ENCODE peak calls at places on chromosome 6, in four cellular contexts. K, L, P and S are unnamed samples.

GRCh38 chr6:24273471-24273870 is 84.4 kb downstream of the DCDC2 start:
- DNase-seq in L (no peak), K (peak), P (peak), S (no peak)

GRCh38 chr6:34791164-34791841 is 580 bp upstream of the BLTP3A start:
- DNase-seq in K (peak), P (peak), L (peak), S (peak)

GRCh38 chr6:36874016-36874442 is 574 bp downstream of the PPIL1 start:
- DNase-seq in P (no peak), K (peak), L (no peak), S (no peak)

GRCh38 chr6:143507358-143508145 is 4.0 kb downstream of the FUCA2 start:
- DNase-seq in L (no peak), K (no peak), P (no peak), S (no peak)

GRCh38 chr6:166687538-166688259 is 60.6 kb upstream of the RPS6KA2 start:
- DNase-seq in P (no peak), K (no peak), L (no peak), S (no peak)

GRCh38 chr6:8195714-8196104 is 93.4 kb upstream of the EEF1E1 start:
- DNase-seq in L (no peak), P (no peak), K (no peak), S (no peak)

GRCh38 chr6:138844203-138844602 is 48.3 kb downstream of the ECT2L start:
- DNase-seq in K (no peak), L (no peak), P (no peak), S (no peak)

GRCh38 chr6:15061176-15061575 is 184.7 kb upstream of the JARID2 start:
- DNase-seq in L (no peak), K (no peak), P (no peak), S (no peak)

GRCh38 chr6:139119553-139119952 is 15.3 kb upstream of the HECA start:
- DNase-seq in L (no peak), P (no peak), K (no peak), S (no peak)

GRCh38 chr6:90610671-90611542 is 24.0 kb upstream of the MAP3K7 start:
- DNase-seq in K (no peak), L (no peak), P (peak), S (no peak)

GRCh38 chr6:53579338-53579737 is 34.4 kb upstream of the GCLC start:
- DNase-seq in K (no peak), L (no peak), P (no peak), S (no peak)

GRCh38 chr6:26233608-26234420 is 131.2 kb upstream of the BTN3A2 start:
- DNase-seq in L (no peak), K (peak), P (peak), S (no peak)

GRCh38 chr6:12494161-12494560 is 204.0 kb downstream of the EDN1 start:
- DNase-seq in L (no peak), P (no peak), K (no peak), S (no peak)

GRCh38 chr6:12490904-12491571 is 200.9 kb downstream of the EDN1 start:
- DNase-seq in L (no peak), K (peak), P (no peak), S (no peak)

GRCh38 chr6:12490376-12490903 is 200.3 kb downstream of the EDN1 start:
- DNase-seq in K (no peak), L (no peak), P (no peak), S (no peak)

GRCh38 chr6:12493446-12493845 is 203.3 kb downstream of the EDN1 start:
- DNase-seq in P (no peak), L (no peak), K (no peak), S (no peak)
- H3K27ac ChIP-seq in P (no peak), L (no peak), K (no peak), S (no peak)

GRCh38 chr6:10584607-10585006 is 63.5 kb downstream of the GCNT2 start:
- DNase-seq in L (no peak), P (no peak), K (no peak), S (no peak)

GRCh38 chr6:10583509-10583908 is 62.4 kb downstream of the GCNT2 start:
- DNase-seq in P (no peak), L (no peak), K (no peak), S (no peak)

GRCh38 chr6:10586302-10586701 is 65.2 kb downstream of the GCNT2 start:
- DNase-seq in L (no peak), K (no peak), P (no peak), S (no peak)

GRCh38 chr6:10582774-10583508 is 61.8 kb downstream of the GCNT2 start:
- DNase-seq in K (no peak), P (peak), L (no peak), S (no peak)

DNA sequence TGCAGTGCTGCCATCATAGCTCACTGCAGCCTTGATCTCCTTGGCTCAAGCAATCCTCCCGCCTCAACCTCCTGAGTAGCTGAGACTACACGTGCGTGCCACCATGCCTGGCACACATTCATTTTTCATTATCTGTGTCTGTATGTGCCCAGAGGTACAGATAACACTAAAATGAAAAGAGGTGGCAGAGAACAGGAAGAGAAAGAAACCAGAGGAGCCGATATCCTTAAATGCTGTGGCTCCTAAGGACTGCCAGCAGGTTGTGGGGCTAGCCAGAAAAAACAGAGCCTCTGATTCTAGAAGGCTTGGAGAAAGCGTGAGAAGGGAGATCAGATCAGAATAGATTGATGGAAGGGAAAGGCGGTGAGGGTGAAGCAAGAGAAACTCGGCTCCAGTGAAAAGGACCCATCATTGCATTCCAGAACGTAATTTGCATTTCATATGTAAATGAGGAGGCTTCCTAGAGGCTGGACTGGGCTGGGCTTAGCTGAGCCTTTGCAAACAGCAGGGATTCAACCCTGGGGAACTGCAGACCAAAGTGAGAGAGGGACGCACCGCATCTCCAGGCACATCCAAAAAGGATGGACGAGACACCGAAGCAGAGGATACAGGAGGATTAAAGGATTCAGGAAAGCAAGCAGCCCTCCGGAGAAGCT is 64.2 kb downstream of the GCNT2 start:
- DNase-seq in K (no peak), P (no peak), L (no peak), S (peak)
- H3K4me3 ChIP-seq in K (no peak), P (no peak), L (no peak), S (no peak)

GRCh38 chr6:96436398-96436797 is 85.2 kb upstream of the UFL1 start:
- DNase-seq in L (no peak), K (peak), P (no peak), S (no peak)

DNA sequence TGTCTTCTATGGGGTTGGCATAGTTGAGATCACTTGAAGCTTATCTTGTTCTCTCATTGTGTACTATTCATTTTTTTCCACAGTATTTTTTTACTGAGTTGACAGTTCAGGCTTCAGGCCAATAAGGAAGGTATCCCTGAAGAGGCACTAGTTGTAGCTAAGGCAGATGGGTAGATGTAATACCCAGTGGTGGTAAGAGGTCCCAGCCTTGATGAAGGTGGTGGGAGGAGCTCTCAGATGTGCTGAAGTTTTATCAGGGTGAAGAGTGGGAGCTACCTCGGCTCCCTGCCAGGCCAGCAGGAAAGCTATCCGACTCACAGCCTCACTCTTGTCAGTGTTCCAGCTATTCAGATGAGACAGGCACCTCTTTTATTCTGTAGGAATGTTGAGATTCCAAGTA is 87.7 kb upstream of the UFL1 start:
- DNase-seq in P (no peak), L (no peak), K (no peak), S (no peak)
- TF ChIP-seq CTCF in P (no peak), L (no peak), K (no peak), S (no peak)

DNA sequence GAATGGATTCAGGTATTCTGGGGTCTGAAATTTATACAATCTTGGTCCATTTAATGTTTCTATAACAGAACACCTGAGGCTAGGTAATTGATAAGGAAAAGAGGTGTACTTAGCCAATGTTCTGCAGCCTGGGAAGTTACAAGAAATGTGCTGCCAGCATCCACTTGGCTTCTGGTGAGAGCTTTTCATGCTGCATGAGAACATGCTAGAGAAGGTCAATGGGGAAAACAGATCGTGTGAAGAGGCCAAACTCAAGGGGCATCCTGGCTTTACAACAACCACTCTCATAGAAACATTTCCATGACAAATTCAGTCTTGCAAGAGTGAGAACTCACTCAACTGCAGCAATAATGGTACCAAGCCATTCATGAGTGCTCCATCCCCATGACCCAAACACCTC is 16.8 kb downstream of the IL22RA2 start:
- DNase-seq in P (peak), K (no peak), L (no peak), S (no peak)
- H3K27ac ChIP-seq in P (no peak), K (no peak), L (no peak), S (no peak)

GRCh38 chr6:111086685-111087084 is 618 bp upstream of the SLC16A10 start:
- DNase-seq in L (no peak), K (no peak), P (no peak), S (no peak)
- H3K4me3 ChIP-seq in L (no peak), K (peak), P (no peak), S (peak)

GRCh38 chr6:52407467-52407866 is 12.7 kb upstream of the EFHC1 start:
- DNase-seq in P (peak), L (no peak), K (peak), S (no peak)
- TF ChIP-seq CTCF in P (peak), L (no peak), K (peak), S (no peak)